ENCODE peak calls at places on chromosomes 6 and 20, in five cellular contexts. E is K562, J is ovary, U is tibial nerve, C is HepG2. X is an unnamed sample.

GRCh38 chr20:54048489-54048888 is 21.9 kb downstream of the BCAS1 start:
- DNase-seq in E (no peak), J (no peak), U (no peak), C (no peak), X (no peak)

GRCh38 chr6:103534107-103534506 is 1325.6 kb downstream of the HACE1 start:
- DNase-seq in E (no peak), J (no peak), U (no peak), C (no peak), X (no peak)

GRCh38 chr20:19861147-19861759 is 103.2 kb downstream of the RIN2 start:
- DNase-seq in E (no peak), J (no peak), U (no peak), C (no peak), X (no peak)

GRCh38 chr6:6714498-6715360 is 126.2 kb downstream of the LY86 start:
- DNase-seq in E (no peak), J (no peak), U (no peak), C (no peak), X (no peak)

GRCh38 chr6:140824595-140824994 is 1308.1 kb upstream of the GJE1 start:
- DNase-seq in E (no peak), J (no peak), U (no peak), C (no peak), X (no peak)

GRCh38 chr6:11632231-11632630 is 94.7 kb downstream of the TMEM170B start:
- DNase-seq in E (no peak), J (no peak), U (no peak), C (no peak), X (peak; percentile 72)

GRCh38 chr20:24489631-24490260 is 20.3 kb downstream of the SYNDIG1 start:
- DNase-seq in E (no peak), J (no peak), U (no peak), C (no peak), X (no peak)

GRCh38 chr6:13923527-13924145 is 1.1 kb upstream of the RNF182 start:
- DNase-seq in E (peak; percentile 73), J (no peak), U (no peak), C (no peak), X (no peak)

GRCh38 chr20:53711333-53712211 is 117.9 kb upstream of the ZNF217 start:
- DNase-seq in E (no peak), J (no peak), U (no peak), C (peak; percentile 69), X (no peak)

GRCh38 chr20:4052554-4052953 is 37.2 kb upstream of the RNF24 start:
- DNase-seq in E (no peak), J (no peak), U (no peak), C (no peak), X (no peak)

GRCh38 chr20:2604506-2604835 is 48.0 kb upstream of the NOP56 start:
- DNase-seq in E (no peak), J (no peak), U (no peak), C (no peak), X (peak; percentile 39)

GRCh38 chr6:19587238-19587942 is 249.8 kb upstream of the ID4 start:
- DNase-seq in E (no peak), J (no peak), U (no peak), C (no peak), X (no peak)

GRCh38 chr6:166826264-166826663 is 130.1 kb downstream of the RNASET2 start:
- DNase-seq in E (no peak), J (no peak), U (no peak), C (no peak), X (no peak)

DNA sequence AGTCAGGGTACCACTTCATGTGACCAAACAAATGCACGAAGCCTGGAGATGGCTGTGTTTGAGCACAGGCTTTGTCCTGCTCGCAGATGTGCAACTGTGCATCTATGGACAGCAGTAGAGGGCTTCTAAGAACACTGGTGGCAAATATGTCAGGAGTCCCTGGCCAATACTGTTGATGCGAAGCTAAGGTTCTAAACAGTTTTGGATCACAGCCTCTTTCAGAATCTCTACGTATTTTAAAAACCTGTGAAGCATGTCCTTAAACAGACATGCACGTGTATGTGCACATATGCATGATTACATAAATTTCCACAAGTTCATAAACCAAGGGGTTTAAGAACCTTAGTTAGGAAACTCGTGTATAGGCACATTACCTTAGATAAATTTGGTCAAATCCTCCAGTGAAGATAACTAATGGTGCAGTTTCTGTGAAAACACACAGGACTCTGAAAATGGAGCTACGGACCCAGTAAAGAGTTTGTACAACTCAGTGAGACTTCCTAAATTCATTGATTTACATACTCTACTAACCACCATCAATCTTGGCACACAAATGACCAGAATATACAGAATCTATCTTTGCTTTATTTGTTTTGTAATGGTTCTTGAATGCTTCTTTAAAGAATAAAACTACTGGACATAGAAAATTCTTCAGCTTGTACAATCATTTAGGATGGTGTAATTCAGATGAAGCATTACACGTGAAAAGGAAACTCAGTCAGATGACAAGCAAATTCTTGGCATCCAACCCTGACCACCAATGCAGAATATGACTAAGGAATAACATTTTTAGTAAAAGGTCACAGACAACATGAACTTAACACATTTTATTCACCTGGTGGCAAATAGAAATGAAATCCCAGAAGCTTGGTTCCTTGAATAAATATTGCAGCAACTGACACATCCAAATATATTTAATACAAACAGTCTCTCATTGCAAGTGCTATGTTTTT is 27.4 kb downstream of the KCNQ5 start:
- DNase-seq in E (no peak), J (no peak), U (peak; percentile 20), C (no peak), X (no peak)
- TF ChIP-seq EP300 in E (no peak), J (no peak), U (peak; percentile 29), C (no peak), X (no peak)

DNA sequence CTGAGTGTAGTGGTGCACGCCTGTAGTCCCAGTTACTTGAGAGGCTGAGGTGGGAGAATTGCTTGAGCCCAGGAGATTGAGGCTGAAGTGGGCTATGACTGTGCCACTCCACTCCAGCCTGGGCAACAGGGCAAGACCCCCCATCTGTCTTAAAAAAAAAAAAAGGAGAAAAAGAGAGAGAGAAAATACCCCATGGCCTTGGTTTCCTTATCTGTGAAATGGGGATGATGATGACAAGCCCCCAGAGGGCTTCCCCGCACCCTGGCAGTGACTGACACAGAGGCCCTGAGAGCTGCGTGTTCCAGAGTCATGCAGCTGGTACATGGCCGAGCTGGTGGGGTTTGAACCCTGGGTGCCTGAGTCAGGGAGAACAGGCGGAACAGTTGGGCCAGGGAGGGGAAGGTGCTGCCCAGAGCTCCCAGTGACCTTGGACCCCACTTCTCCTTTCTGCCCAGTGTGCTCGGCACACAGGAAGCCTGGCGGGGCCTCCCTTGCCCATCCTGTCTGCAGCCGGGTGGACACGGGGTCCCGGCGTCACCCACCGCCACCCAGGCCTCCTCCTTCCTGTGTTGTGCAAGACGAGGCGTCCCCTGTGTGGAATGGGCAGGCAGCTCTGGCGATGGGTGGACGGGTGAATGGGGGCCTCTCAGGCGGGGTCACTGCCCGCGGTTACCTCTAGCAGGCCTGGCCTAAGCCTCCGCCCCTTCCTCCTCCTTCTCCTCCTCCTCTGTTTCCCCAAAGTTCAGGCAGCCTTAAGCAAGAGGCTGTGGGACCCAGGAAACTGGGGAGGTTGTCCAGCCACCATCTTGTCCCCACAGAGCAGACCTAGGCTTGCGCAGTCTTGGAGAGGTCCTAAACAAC is 84.2 kb downstream of the CEBPB start:
- DNase-seq in E (no peak), J (no peak), U (peak; percentile 51), C (peak; percentile 85), X (peak; percentile 55)
- TF ChIP-seq EP300 in E (no peak), J (no peak), U (peak; percentile 84), C (peak; percentile 96), X (no peak)

GRCh38 chr6:45655630-45656422 is 278.1 kb upstream of the SUPT3H start:
- DNase-seq in E (no peak), J (no peak), U (no peak), C (no peak), X (no peak)
- TF ChIP-seq EP300 in E (no peak), J (no peak), U (no peak), C (no peak), X (no peak)

DNA sequence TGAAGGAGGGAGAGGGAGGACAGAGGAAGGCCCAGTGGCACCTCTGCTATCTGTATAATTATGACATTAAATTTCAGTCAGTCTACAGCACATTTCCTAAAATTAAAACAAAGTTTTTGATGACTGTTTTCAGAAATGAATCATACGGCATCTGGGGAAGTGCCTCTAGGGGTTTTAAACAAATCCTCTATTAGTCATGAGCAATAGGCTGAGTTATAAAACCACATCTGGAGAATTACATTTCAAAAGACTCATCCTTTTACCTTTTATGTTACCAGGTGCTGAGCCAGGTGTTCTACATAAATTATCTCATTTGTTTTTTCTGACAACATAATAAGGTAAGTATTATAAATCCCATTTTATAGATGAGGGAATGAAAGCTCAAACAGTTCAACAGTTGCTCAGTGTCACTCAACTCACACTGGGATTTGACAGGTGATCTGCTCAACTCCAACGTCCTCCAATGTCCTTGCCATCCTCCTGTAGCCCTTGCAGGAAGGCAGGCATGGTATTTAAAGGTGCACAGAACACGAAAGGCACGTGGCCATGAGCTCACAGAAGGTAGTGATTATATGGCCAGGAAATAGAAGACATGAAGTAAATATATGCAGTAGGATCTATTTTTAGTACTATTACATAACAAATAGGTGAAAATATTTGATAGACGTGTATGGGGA is 184.2 kb upstream of the MAN1A1 start:
- DNase-seq in E (no peak), J (no peak), U (no peak), C (no peak), X (no peak)
- TF ChIP-seq EP300 in E (no peak), J (no peak), U (no peak), C (no peak), X (no peak)

GRCh38 chr20:8388707-8389106 is 256.6 kb downstream of the PLCB1 start:
- DNase-seq in E (no peak), J (no peak), U (no peak), C (no peak), X (no peak)
- TF ChIP-seq EP300 in E (no peak), J (no peak), U (no peak), C (no peak), X (no peak)

DNA sequence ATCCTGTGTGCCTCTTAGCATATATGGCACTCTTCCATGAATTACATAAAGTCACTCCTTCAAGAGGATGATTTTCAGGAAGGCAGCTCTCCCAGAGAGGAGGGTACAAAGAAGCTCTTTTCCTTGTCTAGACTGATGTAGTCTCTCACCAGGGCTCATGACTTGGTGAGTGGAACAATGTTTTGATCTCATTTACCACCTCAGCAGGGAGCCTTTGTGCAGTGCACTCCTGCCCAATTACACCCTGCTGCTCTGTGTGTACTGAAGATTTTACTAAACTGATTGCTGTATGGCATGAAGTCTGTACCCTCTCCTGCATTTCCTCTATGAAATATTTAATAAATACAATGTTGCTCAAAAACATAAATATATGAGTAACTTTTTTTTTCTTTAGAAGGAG is 598.3 kb upstream of the HS3ST5 start:
- DNase-seq in E (no peak), J (no peak), U (no peak), C (no peak), X (no peak)
- TF ChIP-seq EP300 in E (no peak), J (no peak), U (no peak), C (no peak), X (no peak)

GRCh38 chr20:62723351-62723750 is 14.7 kb downstream of the NTSR1 start:
- DNase-seq in E (no peak), J (no peak), U (no peak), C (no peak), X (peak; percentile 48)
- TF ChIP-seq EP300 in E (no peak), J (no peak), U (no peak), C (no peak), X (no peak)

X was measured in stomach.